ENCODE peak calls at places on chromosomes 2 and 18, in four cellular contexts. X is breast epithelium, T is spleen, G is body of pancreas. N is an unnamed sample.

GRCh38 chr18:72848534-72849237 is 19.1 kb downstream of the NETO1 start:
- DNase-seq in X (no peak), T (no peak), G (no peak), N (no peak)

GRCh38 chr2:230793573-230794359 is 71.0 kb upstream of the ITM2C start:
- DNase-seq in X (peak), T (peak), G (peak), N (peak)

GRCh38 chr2:100105678-100106054 is 36.7 kb downstream of the AFF3 start:
- DNase-seq in X (no peak), T (no peak), G (no peak), N (no peak)

GRCh38 chr18:46134920-46135675 is 30.9 kb downstream of the HAUS1 start:
- DNase-seq in X (no peak), T (no peak), G (no peak), N (peak)

GRCh38 chr2:60867848-60868247 is 13.5 kb upstream of the REL start:
- DNase-seq in X (no peak), T (no peak), G (no peak), N (no peak)

GRCh38 chr2:47844162-47844561 is 61.2 kb downstream of the MSH6 start:
- DNase-seq in X (no peak), T (no peak), G (no peak), N (no peak)

GRCh38 chr18:37334494-37335125 is 231.0 kb downstream of the CELF4 start:
- DNase-seq in X (no peak), T (no peak), G (no peak), N (no peak)

GRCh38 chr2:39068290-39068689 is 52.6 kb downstream of the SOS1 start:
- DNase-seq in X (no peak), T (no peak), G (no peak), N (no peak)

GRCh38 chr2:23584054-23584745 is 199.2 kb downstream of the KLHL29 start:
- DNase-seq in X (no peak), T (peak), G (no peak), N (peak)

GRCh38 chr18:24786027-24786426 is 325.6 kb downstream of the HRH4 start:
- DNase-seq in X (no peak), T (no peak), G (no peak), N (no peak)

GRCh38 chr2:19124135-19124534 is 234.3 kb downstream of the OSR1 start:
- DNase-seq in X (no peak), T (no peak), G (no peak), N (no peak)

GRCh38 chr2:26740890-26741302 is 23.2 kb upstream of the SLC35F6 start:
- DNase-seq in X (no peak), T (no peak), G (no peak), N (no peak)

GRCh38 chr2:232204457-232204931 is 174.1 kb upstream of the ALPP start:
- DNase-seq in X (no peak), T (no peak), G (no peak), N (no peak)

GRCh38 chr2:85887566-85888019 is 1.2 kb downstream of the ST3GAL5 start:
- DNase-seq in X (no peak), T (peak), G (peak), N (peak)

GRCh38 chr2:98912221-98912851 is 23.7 kb downstream of the CRACDL start:
- DNase-seq in X (peak), T (peak), G (peak), N (no peak)

GRCh38 chr18:3273042-3273441 is 11.1 kb downstream of the MYL12B start:
- DNase-seq in X (no peak), T (no peak), G (no peak), N (no peak)

GRCh38 chr2:220682616-220683015 is 889.5 kb downstream of the EPHA4 start:
- DNase-seq in X (no peak), T (no peak), G (no peak), N (no peak)

GRCh38 chr18:41767960-41768359 is 187.1 kb upstream of the PIK3C3 start:
- DNase-seq in X (no peak), T (no peak), G (no peak), N (no peak)

GRCh38 chr18:23573948-23574431 is 12.3 kb downstream of the NPC1 start:
- DNase-seq in X (no peak), T (no peak), G (no peak), N (peak)

GRCh38 chr2:109454764-109455394 is 158.9 kb downstream of the SEPTIN10 start:
- DNase-seq in X (no peak), T (peak), G (no peak), N (no peak)

GRCh38 chr18:61756244-61756643 is 136.6 kb downstream of the RNF152 start:
- DNase-seq in X (no peak), T (no peak), G (no peak), N (no peak)

GRCh38 chr18:57273194-57273593 is 79.2 kb upstream of the ST8SIA3 start:
- DNase-seq in X (no peak), T (no peak), G (no peak), N (no peak)

GRCh38 chr18:48728204-48728833 is 189.5 kb downstream of the CTIF start:
- DNase-seq in X (no peak), T (no peak), G (no peak), N (peak)

GRCh38 chr2:42047488-42048317 is at the start of gene PKDCC:
- DNase-seq in X (peak), T (peak), G (peak), N (peak)

GRCh38 chr18:24176727-24177416 is 38.0 kb downstream of the CABYR start:
- DNase-seq in X (no peak), T (peak), G (peak), N (peak)

GRCh38 chr2:116319001-116319400 is 1495.5 kb upstream of the DDX18 start:
- DNase-seq in X (no peak), T (no peak), G (no peak), N (no peak)

GRCh38 chr2:202056611-202057010 is 16.4 kb upstream of the KIAA2012 start:
- DNase-seq in X (no peak), T (no peak), G (no peak), N (no peak)

GRCh38 chr2:202064881-202065230 is 8.2 kb upstream of the KIAA2012 start:
- DNase-seq in X (no peak), T (no peak), G (no peak), N (no peak)

GRCh38 chr2:202064206-202064880 is 8.7 kb upstream of the KIAA2012 start:
- DNase-seq in X (no peak), T (no peak), G (no peak), N (no peak)

GRCh38 chr2:202061695-202062094 is 11.4 kb upstream of the KIAA2012 start:
- DNase-seq in X (no peak), T (no peak), G (no peak), N (no peak)

GRCh38 chr2:202060218-202060617 is 12.8 kb upstream of the KIAA2012 start:
- DNase-seq in X (no peak), T (no peak), G (no peak), N (no peak)
- TF ChIP-seq CTCF in X (no peak), T (no peak), G (no peak), N (no peak)

GRCh38 chr2:207528980-207529329 is 807 bp upstream of the CREB1 start:
- DNase-seq in X (no peak), T (no peak), G (no peak), N (peak)
- TF ChIP-seq POLR2A in X (no peak), T (no peak), G (no peak), N (no peak)

GRCh38 chr18:13909541-13909940 is 5.8 kb downstream of the MC2R start:
- DNase-seq in X (no peak), T (no peak), G (no peak), N (no peak)
- TF ChIP-seq CTCF in X (no peak), T (no peak), G (no peak), N (no peak)

GRCh38 chr18:79043288-79043687 is 25.9 kb upstream of the ATP9B start:
- DNase-seq in X (no peak), T (no peak), G (no peak), N (no peak)
- TF ChIP-seq POLR2A in X (no peak), T (no peak), G (no peak), N (no peak)

DNA sequence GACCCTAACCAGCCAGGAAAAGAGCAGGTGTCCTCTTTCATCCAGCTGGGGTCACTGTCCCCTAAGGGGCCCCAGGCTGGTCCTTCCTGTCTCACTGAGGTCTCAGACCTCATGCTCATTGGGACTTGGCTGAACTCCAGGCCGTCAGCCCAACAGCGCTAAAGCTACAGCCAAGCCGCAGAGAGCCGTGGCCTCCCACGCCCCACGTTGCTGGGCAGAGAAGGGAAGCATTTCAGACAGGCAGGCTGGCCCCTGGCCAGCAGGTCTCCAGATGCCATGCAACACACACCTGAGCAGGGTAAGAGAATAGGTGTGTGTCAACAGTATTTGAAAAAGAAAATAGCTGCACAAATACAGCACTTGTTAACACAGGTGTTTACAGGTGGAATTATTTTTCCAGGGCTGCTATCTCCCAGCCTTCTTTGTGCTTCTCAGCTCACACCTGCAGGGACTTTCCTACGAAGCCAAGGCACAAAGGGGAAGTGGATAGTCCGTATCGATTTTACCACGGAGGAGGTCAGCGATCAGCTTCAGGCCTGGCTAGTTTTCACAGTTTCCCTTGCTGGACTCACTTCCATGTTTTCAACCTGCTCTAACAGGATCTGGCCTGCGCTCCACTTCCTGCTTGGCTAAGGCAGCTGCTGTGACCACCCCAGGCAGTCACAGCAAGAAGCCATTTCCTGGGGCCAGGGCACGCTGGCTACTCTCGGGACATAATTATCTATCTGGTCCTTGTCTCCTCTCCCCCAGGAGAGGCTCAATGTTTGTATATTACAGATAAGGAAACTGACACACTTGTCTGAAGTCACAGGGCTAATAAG is 156.1 kb upstream of the ID2 start:
- DNase-seq in X (peak), T (peak), G (peak), N (peak)
- TF ChIP-seq CTCF in X (no peak), T (no peak), G (peak), N (peak)

GRCh38 chr2:241721852-241722251 is 12.6 kb upstream of the D2HGDH start:
- DNase-seq in X (no peak), T (no peak), G (no peak), N (no peak)
- TF ChIP-seq POLR2A in X (no peak), T (no peak), G (no peak), N (no peak)

GRCh38 chr18:79397830-79398761 is 2.4 kb downstream of the NFATC1 start:
- DNase-seq in X (no peak), T (peak), G (no peak), N (no peak)

GRCh38 chr18:79395761-79396404 is at the start of gene NFATC1:
- DNase-seq in X (peak), T (peak), G (peak), N (no peak)

GRCh38 chr18:79397288-79397829 is 1.6 kb downstream of the NFATC1 start:
- DNase-seq in X (no peak), T (peak), G (no peak), N (no peak)

GRCh38 chr18:79395308-79395640 is 456 bp upstream of the NFATC1 start:
- DNase-seq in X (no peak), T (peak), G (no peak), N (no peak)

GRCh38 chr18:79396431-79397287 is 929 bp downstream of the NFATC1 start:
- DNase-seq in X (no peak), T (peak), G (peak), N (no peak)
- TF ChIP-seq CTCF in X (no peak), T (no peak), G (no peak), N (no peak)

N was measured in gastrocnemius medialis.